ENCODE peak calls at places on chromosomes 6 and 20, in nine cellular contexts. Z is cardiac muscle cell; P is SJSA1; X is thoracic aorta; O is heart right ventricle; F is effector memory CD4-positive, alpha-beta T cell; U is lower lobe of right lung; N is substantia nigra; T is dorsolateral prefrontal cortex. V is an unnamed sample.

GRCh38 chr20:34475979-34476736 is 40.1 kb upstream of the DYNLRB1 start:
- DNase-seq in Z (peak), P (peak), X (no peak), O (peak), F (no peak), U (peak), N (peak), T (peak), V (no peak)

GRCh38 chr6:89500486-89501020 is 67.6 kb downstream of the ANKRD6 start:
- DNase-seq in Z (no peak), P (no peak), X (no peak), O (no peak), F (no peak), U (no peak), N (no peak), T (no peak), V (no peak)

GRCh38 chr6:131998255-131998982 is 47.2 kb upstream of the CCN2 start:
- DNase-seq in Z (peak), P (peak), X (peak), O (no peak), F (no peak), U (no peak), N (no peak), T (no peak), V (no peak)

GRCh38 chr6:165059032-165059431 is 250.4 kb downstream of the C6orf118 start:
- DNase-seq in Z (no peak), P (peak), X (no peak), O (no peak), F (no peak), U (no peak), N (no peak), T (no peak), V (no peak)

GRCh38 chr6:722077-722524 is 29.2 kb upstream of the EXOC2 start:
- DNase-seq in Z (peak), P (peak), X (peak), O (peak), F (peak), U (peak), N (peak), T (peak), V (peak)

GRCh38 chr20:8309638-8310037 is 177.6 kb downstream of the PLCB1 start:
- DNase-seq in Z (peak), P (no peak), X (no peak), O (no peak), F (no peak), U (no peak), N (no peak), T (peak), V (no peak)

GRCh38 chr6:137033828-137034227 is 10.9 kb downstream of the IL20RA start:
- DNase-seq in Z (no peak), P (no peak), X (no peak), O (no peak), F (peak), U (no peak), N (no peak), T (no peak), V (no peak)

GRCh38 chr6:56742122-56742791 is 99.6 kb upstream of the DST start:
- DNase-seq in Z (peak), P (no peak), X (no peak), O (no peak), F (no peak), U (no peak), N (no peak), T (no peak), V (no peak)

GRCh38 chr6:110563711-110564110 is 87.3 kb upstream of the SLC22A16 start:
- DNase-seq in Z (no peak), P (no peak), X (no peak), O (no peak), F (no peak), U (no peak), N (no peak), T (no peak), V (no peak)

GRCh38 chr6:101830501-101831031 is 437.1 kb downstream of the GRIK2 start:
- DNase-seq in Z (peak), P (peak), X (no peak), O (no peak), F (no peak), U (no peak), N (no peak), T (no peak), V (no peak)

GRCh38 chr6:130788954-130789353 is 38.3 kb upstream of the SMLR1 start:
- DNase-seq in Z (no peak), P (no peak), X (no peak), O (no peak), F (no peak), U (no peak), N (no peak), T (no peak), V (no peak)

GRCh38 chr6:29627762-29628418 is 5.1 kb downstream of the GABBR1 start:
- DNase-seq in Z (peak), P (no peak), X (peak), O (peak), F (peak), U (peak), N (peak), T (peak), V (peak)

GRCh38 chr6:1965596-1966224 is 279.7 kb downstream of the GMDS start:
- DNase-seq in Z (no peak), P (no peak), X (no peak), O (no peak), F (no peak), U (no peak), N (no peak), T (no peak), V (no peak)

GRCh38 chr6:19024737-19025136 is 637.6 kb downstream of the RNF144B start:
- DNase-seq in Z (peak), P (peak), X (no peak), O (no peak), F (no peak), U (no peak), N (no peak), T (no peak), V (no peak)

GRCh38 chr6:56291278-56291917 is 44.0 kb upstream of the COL21A1 start:
- DNase-seq in Z (peak), P (no peak), X (no peak), O (no peak), F (no peak), U (no peak), N (no peak), T (no peak), V (no peak)

GRCh38 chr6:142444388-142444787 is 142.6 kb downstream of the ADGRG6 start:
- DNase-seq in Z (no peak), P (no peak), X (no peak), O (no peak), F (no peak), U (no peak), N (no peak), T (no peak), V (no peak)

GRCh38 chr6:111087106-111087835 is at the start of gene SLC16A10:
- DNase-seq in Z (peak), P (peak), X (peak), O (peak), F (peak), U (peak), N (peak), T (peak), V (peak)

GRCh38 chr20:7912551-7912950 is 27.7 kb downstream of the HAO1 start:
- DNase-seq in Z (no peak), P (no peak), X (no peak), O (no peak), F (no peak), U (no peak), N (no peak), T (no peak), V (no peak)

GRCh38 chr6:133340557-133340956 is 99.4 kb downstream of the EYA4 start:
- DNase-seq in Z (peak), P (no peak), X (no peak), O (no peak), F (no peak), U (no peak), N (no peak), T (no peak), V (no peak)

GRCh38 chr6:154457046-154457713 is 53.3 kb downstream of the CNKSR3 start:
- DNase-seq in Z (no peak), P (peak), X (no peak), O (no peak), F (no peak), U (no peak), N (no peak), T (no peak), V (no peak)

GRCh38 chr20:5863040-5863811 is 87.1 kb downstream of the TRMT6 start:
- DNase-seq in Z (peak), P (peak), X (no peak), O (peak), F (no peak), U (no peak), N (no peak), T (no peak), V (no peak)

GRCh38 chr6:1893470-1894130 is 283.9 kb downstream of the FOXC1 start:
- DNase-seq in Z (peak), P (no peak), X (no peak), O (no peak), F (no peak), U (no peak), N (no peak), T (no peak), V (no peak)

GRCh38 chr20:36891211-36891610 is 15.3 kb downstream of the TLDC2 start:
- DNase-seq in Z (no peak), P (no peak), X (no peak), O (no peak), F (no peak), U (peak), N (no peak), T (no peak), V (no peak)
- H3K27ac ChIP-seq in Z (no peak), P (no peak), X (no peak), O (no peak), F (no peak), U (no peak), N (no peak), T (no peak), V (no peak)

GRCh38 chr6:3808189-3808588 is 41.0 kb upstream of the FAM50B start:
- DNase-seq in Z (no peak), P (no peak), X (no peak), O (no peak), F (no peak), U (no peak), N (no peak), T (no peak), V (no peak)

GRCh38 chr6:3809515-3809891 is 39.7 kb upstream of the FAM50B start:
- DNase-seq in Z (no peak), P (no peak), X (no peak), O (no peak), F (no peak), U (no peak), N (no peak), T (no peak), V (no peak)

GRCh38 chr6:3809982-3810381 is 39.2 kb upstream of the FAM50B start:
- DNase-seq in Z (no peak), P (no peak), X (no peak), O (no peak), F (no peak), U (no peak), N (no peak), T (no peak), V (no peak)

GRCh38 chr6:3811191-3811590 is 38.0 kb upstream of the FAM50B start:
- DNase-seq in Z (no peak), P (no peak), X (no peak), O (no peak), F (no peak), U (no peak), N (peak), T (no peak), V (no peak)

DNA sequence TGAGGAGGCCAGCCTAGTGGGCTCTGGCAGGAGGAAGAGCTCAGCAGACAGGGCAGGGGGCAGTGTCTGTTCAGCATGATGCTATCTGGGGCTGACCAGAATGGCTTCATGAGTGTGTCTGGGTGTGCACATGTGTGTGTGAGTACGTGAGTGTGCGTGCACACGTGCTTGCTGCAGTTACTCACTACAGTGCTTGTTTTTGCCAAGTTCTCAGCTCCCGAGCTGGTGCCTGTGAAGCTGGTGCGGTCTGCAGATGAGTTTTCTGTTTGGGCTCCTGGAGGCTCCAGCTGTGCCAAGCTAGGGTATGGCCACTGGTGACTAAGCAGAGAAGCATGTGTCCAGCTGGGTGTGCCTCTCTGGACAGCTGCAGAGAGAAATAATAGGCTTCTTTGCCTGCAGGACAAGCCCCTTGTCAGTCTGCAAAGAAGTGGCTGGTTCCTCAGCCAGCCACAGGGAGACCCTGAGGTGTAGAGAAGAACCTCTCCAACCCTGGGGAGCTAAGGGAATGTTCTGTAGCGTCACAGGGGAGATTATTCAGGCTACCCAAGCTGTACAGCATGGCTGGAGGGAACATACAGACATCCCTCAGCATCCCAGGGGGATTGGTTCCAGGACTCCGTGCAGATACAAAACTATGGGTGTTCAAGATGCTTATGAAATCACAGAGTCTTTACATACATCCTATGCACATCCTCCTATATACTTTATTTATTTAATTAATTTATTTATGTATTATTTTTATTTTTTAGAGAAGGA is 40.2 kb upstream of the FAM50B start:
- DNase-seq in Z (peak), P (peak), X (peak), O (peak), F (no peak), U (no peak), N (peak), T (no peak), V (no peak)
- H3K27ac ChIP-seq in Z (no peak), P (peak), X (peak), O (peak), F (no peak), U (peak), N (peak), T (no peak), V (no peak)

GRCh38 chr20:20005381-20005780 is 11.8 kb upstream of the NAA20 start:
- DNase-seq in Z (no peak), P (no peak), X (no peak), O (no peak), F (no peak), U (no peak), N (no peak), T (no peak), V (no peak)

GRCh38 chr20:20014659-20015058 is 2.5 kb upstream of the NAA20 start:
- DNase-seq in Z (no peak), P (no peak), X (no peak), O (no peak), F (no peak), U (no peak), N (no peak), T (no peak), V (no peak)

GRCh38 chr20:20012517-20012916 is 4.6 kb upstream of the NAA20 start:
- DNase-seq in Z (no peak), P (peak), X (no peak), O (no peak), F (no peak), U (no peak), N (no peak), T (no peak), V (no peak)

GRCh38 chr20:20010639-20011500 is 6.3 kb upstream of the NAA20 start:
- DNase-seq in Z (peak), P (peak), X (no peak), O (no peak), F (no peak), U (no peak), N (no peak), T (no peak), V (no peak)

DNA sequence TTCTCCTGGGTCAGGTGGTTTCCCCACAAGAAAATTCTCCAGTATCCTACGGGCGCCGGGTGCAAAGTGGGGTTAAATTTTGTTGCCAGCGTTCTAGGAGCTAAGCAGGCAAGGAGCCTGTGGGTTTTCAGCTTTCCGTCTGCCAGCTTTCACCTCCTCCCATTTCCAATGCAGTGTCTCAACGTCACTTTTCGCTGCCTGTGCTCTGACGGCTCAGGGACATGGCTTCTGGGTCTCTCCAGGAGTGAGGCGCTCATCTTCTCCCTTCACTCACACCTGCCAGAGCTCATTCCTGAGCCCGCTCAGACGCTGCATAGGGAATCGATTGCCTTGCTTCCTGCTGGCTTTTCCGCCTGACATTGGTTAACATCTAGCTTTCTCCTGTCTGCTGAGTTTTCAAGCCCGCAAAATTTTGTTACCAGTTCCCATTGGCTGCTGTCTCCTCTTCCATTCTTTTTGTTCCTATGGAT is 7.3 kb upstream of the NAA20 start:
- DNase-seq in Z (no peak), P (no peak), X (no peak), O (no peak), F (no peak), U (no peak), N (no peak), T (no peak), V (no peak)
- H3K27ac ChIP-seq in Z (no peak), P (no peak), X (no peak), O (no peak), F (no peak), U (no peak), N (peak), T (peak), V (peak)

DNA sequence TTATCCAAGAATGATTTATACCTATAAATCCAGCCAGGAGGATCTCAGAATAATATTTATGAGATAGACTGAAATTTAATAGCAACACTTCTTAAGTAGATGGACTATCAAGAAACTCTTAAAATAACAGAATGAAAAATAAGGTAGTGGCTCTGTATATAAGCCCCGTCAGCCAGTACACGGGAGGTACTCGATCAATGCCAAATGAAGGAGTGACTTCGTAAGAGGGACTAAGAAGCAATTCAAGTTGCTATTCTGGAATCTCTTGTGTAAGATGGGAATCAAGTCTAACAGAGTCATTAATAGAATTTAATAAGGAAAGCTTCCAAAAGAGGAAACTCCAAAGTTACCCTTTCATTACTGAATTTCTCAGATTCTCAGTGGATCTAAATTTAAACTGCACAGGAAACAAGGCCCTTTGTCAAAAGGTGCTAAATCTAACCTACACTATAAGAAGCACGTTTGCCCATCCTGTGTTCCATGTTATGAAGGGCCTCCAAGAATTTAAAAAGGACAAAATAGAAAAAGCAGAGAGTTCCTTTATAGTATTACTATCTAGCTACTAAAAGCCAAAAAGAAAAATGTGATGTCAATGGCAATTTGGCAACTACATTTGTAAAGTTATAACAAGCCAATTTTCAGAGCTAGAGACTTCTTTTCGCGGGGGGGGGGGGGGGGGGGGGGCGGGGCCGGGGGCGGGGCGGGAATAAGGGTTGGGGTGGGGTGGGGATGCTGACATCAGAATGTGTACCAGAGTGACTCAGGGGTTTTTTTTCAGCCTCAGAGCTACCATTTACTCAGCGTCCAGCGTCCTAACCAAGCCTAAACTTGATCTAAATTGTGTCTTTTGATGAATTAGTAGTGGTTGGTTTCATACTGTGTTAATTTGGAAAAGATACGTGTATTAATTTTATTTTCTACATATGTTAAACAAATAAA is 200.6 kb downstream of the GMPR start:
- DNase-seq in Z (peak), P (peak), X (no peak), O (no peak), F (no peak), U (no peak), N (no peak), T (no peak), V (no peak)
- H3K27ac ChIP-seq in Z (peak), P (peak), X (peak), O (no peak), F (no peak), U (no peak), N (no peak), T (no peak), V (no peak)

DNA sequence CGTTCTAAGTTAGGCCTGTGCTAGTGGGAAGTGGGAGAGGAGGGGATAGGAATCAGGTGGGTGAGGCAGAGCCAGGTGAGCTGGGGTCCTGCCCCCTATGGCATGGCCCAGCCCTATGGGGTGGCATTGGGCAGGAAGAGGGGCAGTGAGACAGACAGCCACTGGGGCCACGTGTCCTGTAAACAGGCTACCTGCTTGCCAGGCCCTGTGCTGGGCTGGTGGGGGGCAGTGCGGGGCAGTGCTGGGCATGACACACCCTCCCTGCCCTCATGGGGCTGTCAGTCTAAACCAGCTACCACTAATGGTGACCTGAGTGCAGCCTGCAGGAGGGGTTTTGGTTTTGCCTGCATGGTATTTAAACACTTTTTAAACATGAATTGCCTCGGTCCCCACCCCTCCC is 10.1 kb upstream of the PMEPA1 start:
- DNase-seq in Z (no peak), P (no peak), X (no peak), O (no peak), F (no peak), U (no peak), N (no peak), T (no peak), V (no peak)
- H3K27ac ChIP-seq in Z (no peak), P (no peak), X (peak), O (no peak), F (no peak), U (no peak), N (no peak), T (no peak), V (no peak)

DNA sequence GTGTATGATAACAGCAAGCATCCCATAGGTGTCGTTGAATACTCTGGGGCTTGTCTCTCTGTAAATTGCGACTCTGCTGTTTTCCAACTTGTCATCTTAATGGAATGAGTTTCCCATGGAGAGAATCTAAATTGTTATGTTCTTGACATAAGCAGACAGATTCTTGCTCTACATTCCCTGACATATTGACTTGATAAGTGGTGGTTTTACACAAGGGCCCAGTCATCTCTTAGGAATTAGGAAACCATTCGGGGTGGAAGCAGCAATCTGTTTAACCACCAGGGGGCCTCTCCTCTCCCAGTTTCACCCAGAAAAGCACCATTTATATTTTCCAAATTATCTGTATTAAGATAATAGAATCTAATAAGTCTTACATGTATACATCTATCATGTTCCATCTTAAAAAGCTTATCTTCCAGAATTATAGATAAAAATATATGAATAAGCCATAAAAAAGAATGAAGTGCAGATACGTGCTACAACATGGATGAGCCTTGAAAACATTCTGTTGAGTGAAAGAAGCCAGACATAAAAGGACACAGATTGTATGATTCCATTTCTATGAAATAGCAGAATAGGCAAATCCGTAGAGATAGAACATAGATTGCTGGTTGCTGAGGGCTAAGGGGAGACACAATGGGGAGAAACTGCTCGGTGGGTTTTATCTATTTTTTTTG is 23.1 kb upstream of the MROH8 start:
- DNase-seq in Z (peak), P (peak), X (no peak), O (no peak), F (no peak), U (no peak), N (no peak), T (no peak), V (no peak)
- H3K27ac ChIP-seq in Z (peak), P (peak), X (peak), O (no peak), F (no peak), U (peak), N (no peak), T (no peak), V (no peak)